ENCODE peak calls at places on chromosome 10, in nine cellular contexts. N is PC-3, V is GM10248, P is OCI-LY7, K is AG04450, B is dorsolateral prefrontal cortex, F is GM20000, J is progenitor cell of endocrine pancreas, E is SK-N-SH. W is an unnamed sample.

GRCh38 chr10:35257057-35257983 is 79.0 kb upstream of the CCNY start:
- DNase-seq in N (no peak), V (no peak), P (no peak), K (no peak), B (no peak), F (no peak), J (no peak), E (no peak), W (no peak)

GRCh38 chr10:18144928-18145327 is 4.7 kb downstream of the CACNB2 start:
- DNase-seq in N (no peak), V (no peak), P (no peak), K (no peak), B (no peak), F (no peak), J (no peak), E (peak; percentile 40), W (no peak)

GRCh38 chr10:98361636-98362035 is 53.3 kb downstream of the PYROXD2 start:
- DNase-seq in N (no peak), V (no peak), P (no peak), K (no peak), B (no peak), F (no peak), J (no peak), E (no peak), W (no peak)

GRCh38 chr10:35870665-35871310 is 228.7 kb upstream of the FZD8 start:
- DNase-seq in N (no peak), V (no peak), P (no peak), K (no peak), B (no peak), F (no peak), J (no peak), E (no peak), W (no peak)

GRCh38 chr10:51663086-51663485 is 36.3 kb downstream of the CSTF2T start:
- DNase-seq in N (no peak), V (no peak), P (no peak), K (no peak), B (no peak), F (no peak), J (no peak), E (no peak), W (no peak)

GRCh38 chr10:73159038-73159648 is 8.7 kb downstream of the ECD start:
- DNase-seq in N (peak; percentile 97), V (peak; percentile 60), P (peak; percentile 64), K (peak; percentile 15), B (peak; percentile 53), F (peak; percentile 44), J (peak; percentile 20), E (peak; percentile 59), W (no peak)

GRCh38 chr10:3906511-3907111 is 121.6 kb upstream of the KLF6 start:
- DNase-seq in N (peak; percentile 69), V (no peak), P (no peak), K (peak; percentile 82), B (no peak), F (no peak), J (no peak), E (no peak), W (no peak)

GRCh38 chr10:127346604-127347003 is 150.2 kb upstream of the INSYN2A start:
- DNase-seq in N (no peak), V (peak; percentile 45), P (no peak), K (no peak), B (no peak), F (peak; percentile 40), J (no peak), E (no peak), W (no peak)

GRCh38 chr10:31635415-31636065 is 293.1 kb downstream of the ARHGAP12 start:
- DNase-seq in N (peak; percentile 39), V (no peak), P (no peak), K (no peak), B (no peak), F (no peak), J (no peak), E (no peak), W (no peak)

GRCh38 chr10:8061274-8062211 is 7.1 kb downstream of the GATA3 start:
- DNase-seq in N (no peak), V (no peak), P (no peak), K (no peak), B (peak; percentile 15), F (no peak), J (no peak), E (no peak), W (no peak)

GRCh38 chr10:45224219-45224841 is 91.1 kb downstream of the OR13A1 start:
- DNase-seq in N (no peak), V (no peak), P (no peak), K (no peak), B (no peak), F (no peak), J (no peak), E (no peak), W (no peak)

GRCh38 chr10:49620286-49620810 is 6.5 kb downstream of the CHAT start:
- DNase-seq in N (no peak), V (no peak), P (no peak), K (no peak), B (peak; percentile 18), F (no peak), J (no peak), E (no peak), W (no peak)

GRCh38 chr10:24952701-24953349 is 419 bp upstream of the PRTFDC1 start:
- DNase-seq in N (peak; percentile 39), V (peak; percentile 63), P (no peak), K (no peak), B (peak; percentile 46), F (peak; percentile 76), J (peak; percentile 65), E (peak; percentile 87), W (no peak)

GRCh38 chr10:6053816-6054581 is 8.2 kb downstream of the IL2RA start:
- DNase-seq in N (no peak), V (no peak), P (no peak), K (no peak), B (no peak), F (no peak), J (no peak), E (no peak), W (no peak)

GRCh38 chr10:88545359-88545758 is 37.8 kb downstream of the RNLS start:
- DNase-seq in N (no peak), V (no peak), P (no peak), K (no peak), B (no peak), F (no peak), J (no peak), E (no peak), W (no peak)

DNA sequence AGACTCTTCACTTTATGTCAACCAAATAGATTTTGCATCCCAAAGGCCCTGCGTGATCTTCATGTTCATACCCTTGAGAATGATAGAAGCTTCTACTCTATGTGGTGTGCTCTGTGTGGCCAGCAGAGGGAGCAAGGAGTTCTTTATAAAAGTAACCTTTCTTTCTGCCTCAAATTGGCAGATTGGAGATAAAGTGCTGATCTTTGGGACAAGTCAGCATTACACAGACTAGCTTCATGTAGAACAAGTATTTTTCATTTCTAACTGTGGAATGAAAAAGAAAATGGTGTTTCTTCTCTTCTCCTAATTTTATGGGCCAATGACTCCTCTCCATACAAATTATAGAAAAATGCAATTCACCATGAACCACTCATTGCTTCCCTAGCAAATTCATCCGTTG is 1214.1 kb downstream of the SORCS1 start:
- DNase-seq in N (peak; percentile 65), V (peak; percentile 39), P (peak; percentile 60), K (no peak), B (peak; percentile 67), F (peak; percentile 30), J (peak; percentile 14), E (peak; percentile 32), W (no peak)
- TF ChIP-seq CTCF in N (peak; percentile 79), V (peak; percentile 72), P (peak; percentile 89), K (peak; percentile 68), B (peak; percentile 81), F (peak; percentile 62), J (peak; percentile 92), E (peak; percentile 70), W (no peak)

GRCh38 chr10:56449770-56450169 is 88.7 kb upstream of the ZWINT start:
- DNase-seq in N (peak; percentile 53), V (no peak), P (peak; percentile 42), K (no peak), B (no peak), F (no peak), J (no peak), E (no peak), W (no peak)
- TF ChIP-seq CTCF in N (peak; percentile 86), V (no peak), P (peak; percentile 74), K (no peak), B (no peak), F (no peak), J (peak; percentile 29), E (peak; percentile 46), W (no peak)

DNA sequence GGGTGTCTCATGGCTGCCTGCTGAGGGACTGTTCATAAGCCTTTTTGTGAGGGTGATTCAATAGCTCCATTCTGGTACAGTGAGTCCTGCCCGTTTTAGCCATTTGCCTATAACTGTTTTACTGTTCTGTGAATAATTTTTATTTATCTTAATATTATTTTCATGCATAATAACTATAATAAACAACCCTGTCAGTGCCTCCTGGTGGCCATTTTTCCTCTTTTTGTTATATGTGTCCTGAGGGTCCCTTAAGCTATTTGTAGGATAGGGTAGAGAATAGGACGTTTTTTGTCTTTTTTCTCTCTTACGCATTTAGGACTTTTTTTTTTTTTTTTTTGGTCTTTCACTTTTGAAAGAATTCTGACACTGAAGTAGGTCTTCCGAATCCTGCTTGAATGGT is 2.9 kb downstream of the C1QL3 start:
- DNase-seq in N (peak; percentile 23), V (no peak), P (no peak), K (no peak), B (no peak), F (no peak), J (no peak), E (peak; percentile 35), W (no peak)
- TF ChIP-seq CTCF in N (peak; percentile 33), V (peak; percentile 19), P (peak; percentile 47), K (peak; percentile 47), B (peak; percentile 25), F (no peak), J (peak; percentile 40), E (peak; percentile 33), W (no peak)

GRCh38 chr10:104925232-104925851 is 284.3 kb downstream of the SORCS3 start:
- DNase-seq in N (peak; percentile 49), V (peak; percentile 20), P (peak; percentile 46), K (no peak), B (no peak), F (peak; percentile 8), J (peak; percentile 24), E (peak; percentile 47), W (no peak)
- TF ChIP-seq CTCF in N (peak; percentile 58), V (peak; percentile 68), P (peak; percentile 81), K (peak; percentile 31), B (peak; percentile 65), F (peak; percentile 72), J (peak; percentile 81), E (peak; percentile 42), W (no peak)

GRCh38 chr10:96324447-96324846 is 20.2 kb downstream of the DNTT start:
- DNase-seq in N (no peak), V (no peak), P (peak; percentile 26), K (no peak), B (no peak), F (no peak), J (no peak), E (no peak), W (no peak)
- TF ChIP-seq CTCF in N (no peak), V (no peak), P (peak; percentile 58), K (no peak), B (no peak), F (no peak), J (no peak), E (no peak), W (no peak)